ENCODE peak calls at places on chromosomes 2 and 18, in eight cellular contexts. Z, V, C, H, U, B, O and D are unnamed samples.

GRCh38 chr2:153478289-153479261 is at the start of gene RPRM:
- DNase-seq in Z (peak; percentile 93), V (no peak), C (peak; percentile 3), H (peak; percentile 80), U (peak; percentile 57), B (peak; percentile 35), O (peak; percentile 57), D (peak; percentile 65)

GRCh38 chr2:98029718-98030222 is 34.0 kb upstream of the TMEM131 start:
- DNase-seq in Z (peak; percentile 10), V (no peak), C (no peak), H (no peak), U (no peak), B (no peak), O (no peak), D (no peak)

GRCh38 chr2:30165050-30165520 is 18.3 kb downstream of the YPEL5 start:
- DNase-seq in Z (peak; percentile 61), V (peak; percentile 92), C (peak; percentile 95), H (peak; percentile 89), U (peak; percentile 79), B (peak; percentile 24), O (peak; percentile 93), D (peak; percentile 96)

GRCh38 chr2:98805412-98806265 is 74.7 kb upstream of the MGAT4A start:
- DNase-seq in Z (peak; percentile 29), V (no peak), C (peak; percentile 97), H (peak; percentile 85), U (no peak), B (no peak), O (peak; percentile 55), D (no peak)

GRCh38 chr2:34936089-34936488 is 1337.0 kb upstream of the FAM98A start:
- DNase-seq in Z (no peak), V (no peak), C (no peak), H (no peak), U (no peak), B (no peak), O (no peak), D (no peak)

GRCh38 chr18:53991202-53991601 is 233.3 kb downstream of the MBD2 start:
- DNase-seq in Z (no peak), V (no peak), C (no peak), H (no peak), U (no peak), B (no peak), O (peak; percentile 89), D (no peak)

GRCh38 chr2:176084629-176085119 is 912 bp upstream of the EVX2 start:
- DNase-seq in Z (peak; percentile 40), V (no peak), C (no peak), H (no peak), U (no peak), B (no peak), O (no peak), D (no peak)

GRCh38 chr2:189350515-189351209 is 90.6 kb upstream of the WDR75 start:
- DNase-seq in Z (no peak), V (no peak), C (no peak), H (no peak), U (no peak), B (no peak), O (peak; percentile 99), D (no peak)

GRCh38 chr2:26568076-26568890 is 72.9 kb downstream of the CIB4 start:
- DNase-seq in Z (peak; percentile 35), V (no peak), C (no peak), H (no peak), U (no peak), B (no peak), O (no peak), D (no peak)